ENCODE peak calls at places on chromosomes 16 and 17, in eight cellular contexts. J is IMR-90; W is HL-60; I is SK-N-DZ; F is mesothelial cell of epicardium; T is activated CD4-positive, alpha-beta memory T cell treated with anti-CD3 and anti-CD28 coated beads, Interleukin-2, amount 10 ng/mL, durations not matched to agents 7 days and 5 days; H is CD8-positive, alpha-beta memory T cell; R is effector CD4-positive, alpha-beta T cell. B is an unnamed sample.

GRCh38 chr17:42214156-42214555 is 19.9 kb upstream of the GHDC start:
- DNase-seq in J (no peak), W (no peak), I (no peak), F (no peak), T (no peak), H (no peak), R (no peak), B (no peak)

GRCh38 chr16:10870137-10870776 is 6.7 kb upstream of the CIITA start:
- DNase-seq in J (no peak), W (no peak), I (no peak), F (no peak), T (peak; percentile 34), H (no peak), R (no peak), B (no peak)

GRCh38 chr16:13510425-13511151 is 409.4 kb upstream of the ERCC4 start:
- DNase-seq in J (no peak), W (no peak), I (no peak), F (no peak), T (no peak), H (no peak), R (no peak), B (peak; percentile 2)

GRCh38 chr16:79269211-79269863 is 331.2 kb downstream of the MAF start:
- DNase-seq in J (no peak), W (no peak), I (no peak), F (no peak), T (peak; percentile 75), H (no peak), R (no peak), B (no peak)

GRCh38 chr17:4543557-4544026 is 11.6 kb downstream of the MYBBP1A start:
- DNase-seq in J (no peak), W (no peak), I (no peak), F (no peak), T (no peak), H (no peak), R (no peak), B (no peak)

GRCh38 chr16:14302031-14302398 is 230.9 kb downstream of the MRTFB start:
- DNase-seq in J (peak; percentile 60), W (no peak), I (no peak), F (no peak), T (no peak), H (no peak), R (no peak), B (peak; percentile 52)

GRCh38 chr17:77314601-77315000 is 173.8 kb downstream of the SEC14L1 start:
- DNase-seq in J (no peak), W (no peak), I (no peak), F (no peak), T (no peak), H (no peak), R (no peak), B (no peak)

GRCh38 chr16:2486645-2487516 is 12.0 kb downstream of the TBC1D24 start:
- DNase-seq in J (peak; percentile 23), W (peak; percentile 47), I (no peak), F (no peak), T (peak; percentile 79), H (peak; percentile 76), R (peak; percentile 70), B (peak; percentile 44)

GRCh38 chr16:73848993-73849392 is 447.6 kb upstream of the PSMD7 start:
- DNase-seq in J (no peak), W (no peak), I (no peak), F (no peak), T (no peak), H (no peak), R (no peak), B (no peak)

GRCh38 chr17:6489016-6489550 is 44.8 kb downstream of the PIMREG start:
- DNase-seq in J (no peak), W (no peak), I (no peak), F (no peak), T (no peak), H (no peak), R (no peak), B (no peak)

GRCh38 chr16:53991181-53992056 is 287.5 kb downstream of the FTO start:
- DNase-seq in J (peak; percentile 75), W (no peak), I (no peak), F (no peak), T (no peak), H (no peak), R (no peak), B (peak; percentile 20)

GRCh38 chr16:85216522-85217375 is 104.5 kb upstream of the CIBAR2 start:
- DNase-seq in J (no peak), W (no peak), I (no peak), F (no peak), T (no peak), H (no peak), R (no peak), B (no peak)

GRCh38 chr16:89489040-89489721 is 1.2 kb downstream of the ANKRD11 start:
- DNase-seq in J (peak; percentile 96), W (no peak), I (peak; percentile 78), F (peak; percentile 61), T (peak; percentile 89), H (peak; percentile 87), R (peak; percentile 72), B (peak; percentile 64)

GRCh38 chr17:73311428-73311780 is 397 bp downstream of the CDC42EP4 start:
- DNase-seq in J (no peak), W (no peak), I (no peak), F (no peak), T (peak; percentile 18), H (no peak), R (no peak), B (peak; percentile 37)

GRCh38 chr17:48299760-48300159 is 130.3 kb downstream of the SKAP1 start:
- DNase-seq in J (no peak), W (no peak), I (no peak), F (no peak), T (no peak), H (no peak), R (no peak), B (no peak)

GRCh38 chr16:4064950-4065352 is 51.3 kb downstream of the ADCY9 start:
- DNase-seq in J (no peak), W (no peak), I (no peak), F (no peak), T (peak; percentile 45), H (peak; percentile 51), R (no peak), B (no peak)

GRCh38 chr17:35536664-35537160 is 766 bp downstream of the SLFN12L start:
- DNase-seq in J (no peak), W (no peak), I (no peak), F (no peak), T (peak; percentile 45), H (peak; percentile 21), R (peak; percentile 34), B (no peak)

GRCh38 chr16:81204794-81205680 is 33.5 kb upstream of the BCO1 start:
- DNase-seq in J (peak; percentile 64), W (peak; percentile 8), I (peak; percentile 70), F (no peak), T (no peak), H (peak; percentile 25), R (peak; percentile 18), B (peak; percentile 59)

GRCh38 chr16:19745286-19746018 is 27.4 kb downstream of the IQCK start:
- DNase-seq in J (peak; percentile 71), W (no peak), I (no peak), F (no peak), T (no peak), H (no peak), R (no peak), B (no peak)

GRCh38 chr17:58541249-58541648 is 26.8 kb upstream of the MTMR4 start:
- DNase-seq in J (no peak), W (no peak), I (peak; percentile 30), F (no peak), T (no peak), H (no peak), R (no peak), B (no peak)

GRCh38 chr16:86221085-86221484 is 289.2 kb upstream of the FOXF1 start:
- DNase-seq in J (peak; percentile 98), W (no peak), I (no peak), F (no peak), T (no peak), H (no peak), R (no peak), B (no peak)

GRCh38 chr17:45144199-45145034 is 3.9 kb upstream of the HEXIM1 start:
- DNase-seq in J (no peak), W (no peak), I (no peak), F (no peak), T (no peak), H (no peak), R (no peak), B (no peak)

GRCh38 chr17:77609553-77610517 is 348.7 kb upstream of the TNRC6C start:
- DNase-seq in J (no peak), W (no peak), I (no peak), F (no peak), T (peak; percentile 72), H (peak; percentile 80), R (peak; percentile 49), B (no peak)

GRCh38 chr16:49921791-49922456 is 66.0 kb upstream of the ZNF423 start:
- DNase-seq in J (peak; percentile 17), W (no peak), I (peak; percentile 71), F (peak; percentile 51), T (peak; percentile 32), H (peak; percentile 8), R (no peak), B (peak; percentile 79)

GRCh38 chr16:57739756-57740422 is 4.3 kb downstream of the KATNB1 start:
- DNase-seq in J (no peak), W (no peak), I (no peak), F (no peak), T (no peak), H (no peak), R (no peak), B (no peak)

GRCh38 chr17:76132574-76133338 is 8.3 kb downstream of the FOXJ1 start:
- DNase-seq in J (no peak), W (no peak), I (no peak), F (no peak), T (no peak), H (no peak), R (no peak), B (peak; percentile 33)

GRCh38 chr16:62058412-62058811 is 22.2 kb upstream of the CDH8 start:
- DNase-seq in J (no peak), W (no peak), I (no peak), F (no peak), T (no peak), H (no peak), R (no peak), B (no peak)